ENCODE peak calls at places on chromosomes 1 and 21, in ten cellular contexts. C, F, W, U, M, T, J, Y, O and B are unnamed samples.

GRCh38 chr1:54547601-54548388 is at the start of gene ACOT11:
- DNase-seq in C (no peak), F (peak; percentile 91), W (peak; percentile 81), U (no peak), M (peak; percentile 62), T (peak; percentile 57), J (peak; percentile 77), Y (peak; percentile 65), O (peak; percentile 56), B (peak; percentile 71)

GRCh38 chr1:228463559-228464455 is 23.4 kb upstream of the RNF187 start:
- DNase-seq in C (peak; percentile 75), F (peak; percentile 87), W (no peak), U (peak; percentile 83), M (no peak), T (peak; percentile 35), J (no peak), Y (peak; percentile 51), O (peak; percentile 22), B (no peak)

GRCh38 chr21:14259669-14260458 is 43.9 kb downstream of the RBM11 start:
- DNase-seq in C (no peak), F (no peak), W (no peak), U (no peak), M (peak; percentile 31), T (peak; percentile 70), J (no peak), Y (peak; percentile 68), O (peak; percentile 56), B (no peak)

GRCh38 chr1:87200875-87201638 is 127.6 kb upstream of the LMO4 start:
- DNase-seq in C (no peak), F (no peak), W (no peak), U (no peak), M (no peak), T (no peak), J (no peak), Y (no peak), O (no peak), B (no peak)

GRCh38 chr1:89545264-89546038 is 20.8 kb downstream of the LRRC8B start:
- DNase-seq in C (no peak), F (no peak), W (no peak), U (peak; percentile 59), M (no peak), T (peak; percentile 33), J (no peak), Y (no peak), O (peak; percentile 66), B (no peak)

GRCh38 chr1:20426371-20426770 is 59.6 kb downstream of the CAMK2N1 start:
- DNase-seq in C (no peak), F (no peak), W (no peak), U (no peak), M (no peak), T (no peak), J (no peak), Y (no peak), O (no peak), B (no peak)

GRCh38 chr1:28507247-28507645 is 1.4 kb downstream of the RCC1 start:
- DNase-seq in C (no peak), F (peak; percentile 26), W (no peak), U (no peak), M (no peak), T (no peak), J (no peak), Y (no peak), O (peak; percentile 11), B (no peak)

GRCh38 chr21:20169812-20170576 is 828.2 kb upstream of the NCAM2 start:
- DNase-seq in C (no peak), F (no peak), W (no peak), U (no peak), M (no peak), T (no peak), J (no peak), Y (no peak), O (no peak), B (no peak)

GRCh38 chr1:218347713-218348627 is 2.8 kb downstream of the TGFB2 start:
- DNase-seq in C (no peak), F (no peak), W (no peak), U (no peak), M (no peak), T (peak; percentile 93), J (no peak), Y (peak; percentile 80), O (peak; percentile 11), B (no peak)

GRCh38 chr1:229130028-229130668 is 140.8 kb upstream of the RAB4A start:
- DNase-seq in C (no peak), F (no peak), W (peak; percentile 79), U (no peak), M (peak; percentile 95), T (no peak), J (no peak), Y (no peak), O (no peak), B (no peak)

GRCh38 chr21:33383056-33383888 is 19.9 kb upstream of the IFNGR2 start:
- DNase-seq in C (no peak), F (peak; percentile 88), W (peak; percentile 78), U (peak; percentile 95), M (peak; percentile 83), T (peak; percentile 97), J (no peak), Y (peak; percentile 87), O (peak; percentile 93), B (peak; percentile 58)

GRCh38 chr21:45455321-45456013 is 50.5 kb downstream of the COL18A1 start:
- DNase-seq in C (peak; percentile 22), F (peak; percentile 81), W (peak; percentile 47), U (no peak), M (no peak), T (peak; percentile 77), J (no peak), Y (peak; percentile 46), O (peak; percentile 42), B (no peak)

GRCh38 chr1:219790834-219791615 is 137.3 kb downstream of the SLC30A10 start:
- DNase-seq in C (no peak), F (no peak), W (no peak), U (no peak), M (no peak), T (no peak), J (no peak), Y (no peak), O (no peak), B (no peak)

GRCh38 chr1:197149340-197149739 is 2.9 kb upstream of the ASPM start:
- DNase-seq in C (no peak), F (no peak), W (no peak), U (no peak), M (no peak), T (no peak), J (no peak), Y (no peak), O (no peak), B (no peak)

GRCh38 chr1:154641534-154641933 is 33.5 kb upstream of the ADAR start:
- DNase-seq in C (no peak), F (no peak), W (no peak), U (no peak), M (no peak), T (no peak), J (no peak), Y (no peak), O (no peak), B (no peak)

GRCh38 chr1:211543003-211543402 is 36.0 kb downstream of the SLC30A1 start:
- DNase-seq in C (no peak), F (no peak), W (no peak), U (no peak), M (no peak), T (no peak), J (no peak), Y (no peak), O (no peak), B (no peak)

GRCh38 chr1:9687876-9688582 is 36.5 kb downstream of the PIK3CD start:
- DNase-seq in C (peak; percentile 52), F (no peak), W (peak; percentile 23), U (no peak), M (no peak), T (no peak), J (no peak), Y (no peak), O (no peak), B (no peak)

GRCh38 chr1:225950905-225951351 is 9.9 kb upstream of the LEFTY2 start:
- DNase-seq in C (no peak), F (peak; percentile 50), W (no peak), U (no peak), M (no peak), T (no peak), J (no peak), Y (no peak), O (no peak), B (no peak)

GRCh38 chr1:241608379-241609033 is 31.7 kb downstream of the CHML start:
- DNase-seq in C (no peak), F (no peak), W (no peak), U (no peak), M (no peak), T (peak; percentile 63), J (no peak), Y (no peak), O (peak; percentile 83), B (no peak)

GRCh38 chr1:94797286-94797685 is 22.9 kb upstream of the SLC44A3 start:
- DNase-seq in C (no peak), F (no peak), W (no peak), U (no peak), M (no peak), T (no peak), J (no peak), Y (no peak), O (no peak), B (no peak)

GRCh38 chr1:39800471-39800835 is 11.8 kb upstream of the BMP8B start:
- DNase-seq in C (no peak), F (peak; percentile 13), W (no peak), U (no peak), M (no peak), T (no peak), J (no peak), Y (no peak), O (no peak), B (no peak)

GRCh38 chr1:33060579-33061083 is 20.3 kb upstream of the AZIN2 start:
- DNase-seq in C (no peak), F (peak; percentile 90), W (peak; percentile 65), U (no peak), M (no peak), T (peak; percentile 80), J (no peak), Y (peak; percentile 92), O (peak; percentile 82), B (peak; percentile 34)

GRCh38 chr1:204409878-204410763 is 1.5 kb downstream of the PPP1R15B start:
- DNase-seq in C (no peak), F (no peak), W (no peak), U (no peak), M (no peak), T (no peak), J (no peak), Y (no peak), O (no peak), B (no peak)

GRCh38 chr1:8238141-8239038 is 79.5 kb upstream of the SLC45A1 start:
- DNase-seq in C (no peak), F (no peak), W (no peak), U (no peak), M (no peak), T (peak; percentile 68), J (no peak), Y (no peak), O (peak; percentile 98), B (no peak)

GRCh38 chr1:2558420-2558819 is 2.2 kb downstream of the TNFRSF14 start:
- DNase-seq in C (peak; percentile 11), F (no peak), W (no peak), U (no peak), M (no peak), T (no peak), J (no peak), Y (no peak), O (no peak), B (no peak)

GRCh38 chr1:34266127-34266951 is 89.6 kb downstream of the C1orf94 start:
- DNase-seq in C (no peak), F (no peak), W (no peak), U (no peak), M (no peak), T (peak; percentile 36), J (no peak), Y (no peak), O (no peak), B (no peak)

GRCh38 chr21:38434913-38435533 is 63.3 kb downstream of the ERG start:
- DNase-seq in C (no peak), F (no peak), W (no peak), U (no peak), M (no peak), T (peak; percentile 72), J (no peak), Y (peak; percentile 31), O (peak; percentile 10), B (no peak)

GRCh38 chr1:41371630-41372599 is 10.7 kb downstream of the FOXO6 start:
- DNase-seq in C (peak; percentile 82), F (no peak), W (peak; percentile 42), U (no peak), M (no peak), T (no peak), J (peak; percentile 39), Y (peak; percentile 61), O (no peak), B (no peak)